ENCODE peak calls at places on chromosomes 11 and 22, in four cellular contexts. I is SK-N-SH, O is WTC11, E is K562. A is an unnamed sample.

GRCh38 chr11:62413060-62413696 is 5.7 kb upstream of the SCGB1A1 start:
- DNase-seq in I (no peak), O (no peak), E (no peak), A (no peak)

GRCh38 chr11:129639300-129639699 is 176.3 kb upstream of the TMEM45B start:
- DNase-seq in I (no peak), O (no peak), E (no peak), A (no peak)

GRCh38 chr11:61980783-61981541 is 13.5 kb upstream of the FTH1 start:
- DNase-seq in I (no peak), O (no peak), E (no peak), A (no peak)

GRCh38 chr11:68269414-68270081 is 2.2 kb downstream of the C11orf24 start:
- DNase-seq in I (no peak), O (no peak), E (peak), A (no peak)

GRCh38 chr22:27833803-27834202 is 32.2 kb upstream of the MN1 start:
- DNase-seq in I (no peak), O (no peak), E (no peak), A (no peak)

GRCh38 chr11:44404323-44404705 is 94.4 kb upstream of the ALX4 start:
- DNase-seq in I (no peak), O (no peak), E (no peak), A (no peak)

GRCh38 chr22:37409557-37409956 is 17.7 kb downstream of the ELFN2 start:
- DNase-seq in I (no peak), O (no peak), E (no peak), A (no peak)

GRCh38 chr11:20070459-20070858 is 89.8 kb downstream of the DBX1 start:
- DNase-seq in I (no peak), O (no peak), E (no peak), A (no peak)

GRCh38 chr22:47015589-47016178 is 253.2 kb downstream of the TBC1D22A start:
- DNase-seq in I (no peak), O (no peak), E (no peak), A (no peak)

GRCh38 chr11:114293201-114293711 is 2.9 kb upstream of the NNMT start:
- DNase-seq in I (no peak), O (no peak), E (no peak), A (no peak)

GRCh38 chr22:18970180-18970947 is 34.3 kb upstream of the PRODH start:
- DNase-seq in I (peak), O (peak), E (peak), A (no peak)

GRCh38 chr11:9852465-9852864 is 188.6 kb downstream of the SWAP70 start:
- DNase-seq in I (no peak), O (no peak), E (no peak), A (no peak)

GRCh38 chr11:7516488-7516887 is 2.7 kb downstream of the PPFIBP2 start:
- DNase-seq in I (no peak), O (no peak), E (no peak), A (no peak)

GRCh38 chr11:44382648-44383240 is 72.8 kb upstream of the ALX4 start:
- DNase-seq in I (no peak), O (no peak), E (no peak), A (no peak)

GRCh38 chr22:31753005-31753633 is 700 bp upstream of the DEPDC5 start:
- DNase-seq in I (peak), O (peak), E (peak), A (peak)

GRCh38 chr11:45145083-45145420 is 1.4 kb upstream of the PRDM11 start:
- DNase-seq in I (no peak), O (no peak), E (no peak), A (no peak)

GRCh38 chr11:7525424-7525823 is 11.6 kb downstream of the PPFIBP2 start:
- DNase-seq in I (no peak), O (no peak), E (no peak), A (no peak)

GRCh38 chr11:111788051-111788450 is 21.9 kb upstream of the PPP2R1B start:
- DNase-seq in I (no peak), O (no peak), E (no peak), A (no peak)

GRCh38 chr22:43841742-43842141 is 20.6 kb downstream of the SULT4A1 start:
- DNase-seq in I (no peak), O (no peak), E (no peak), A (no peak)

GRCh38 chr22:23163665-23164064 is 16.6 kb upstream of the BCR start:
- DNase-seq in I (no peak), O (no peak), E (no peak), A (no peak)

GRCh38 chr11:69908511-69909220 is 89.5 kb upstream of the FGF3 start:
- DNase-seq in I (no peak), O (peak), E (no peak), A (no peak)

GRCh38 chr22:38051261-38051660 is 5.9 kb upstream of the PICK1 start:
- DNase-seq in I (no peak), O (no peak), E (no peak), A (no peak)

GRCh38 chr11:127182586-127183203 is 182.1 kb upstream of the KIRREL3 start:
- DNase-seq in I (peak), O (no peak), E (no peak), A (no peak)

GRCh38 chr11:43638717-43639116 is 41.8 kb upstream of the HSD17B12 start:
- DNase-seq in I (no peak), O (no peak), E (no peak), A (no peak)

GRCh38 chr11:75161506-75161905 is 10.6 kb downstream of the SLCO2B1 start:
- DNase-seq in I (no peak), O (no peak), E (no peak), A (no peak)

GRCh38 chr11:132604446-132604845 is 927.9 kb downstream of the OPCML start:
- DNase-seq in I (no peak), O (no peak), E (no peak), A (no peak)

GRCh38 chr22:29840498-29840897 is 2.4 kb upstream of the ASCC2 start:
- DNase-seq in I (no peak), O (no peak), E (no peak), A (no peak)

GRCh38 chr11:56307836-56308235 is 7.1 kb upstream of the OR8K3 start:
- DNase-seq in I (no peak), O (no peak), E (no peak), A (no peak)

GRCh38 chr11:69249641-69250502 is 44.1 kb upstream of the MYEOV start:
- DNase-seq in I (no peak), O (peak), E (no peak), A (peak)

GRCh38 chr11:16925495-16926065 is 88.6 kb downstream of the PLEKHA7 start:
- DNase-seq in I (peak), O (peak), E (no peak), A (peak)

GRCh38 chr22:32665676-32666075 is 135.8 kb upstream of the TIMP3 start:
- DNase-seq in I (no peak), O (no peak), E (no peak), A (no peak)

GRCh38 chr22:20673341-20674195 is 100.3 kb upstream of the SERPIND1 start:
- DNase-seq in I (no peak), O (no peak), E (no peak), A (no peak)

GRCh38 chr11:109609454-109610185 is 187.6 kb downstream of the C11orf87 start:
- DNase-seq in I (no peak), O (no peak), E (no peak), A (no peak)

GRCh38 chr11:109604506-109604905 is 182.5 kb downstream of the C11orf87 start:
- DNase-seq in I (no peak), O (no peak), E (no peak), A (no peak)

GRCh38 chr11:109606256-109606655 is 184.3 kb downstream of the C11orf87 start:
- DNase-seq in I (no peak), O (no peak), E (no peak), A (no peak)

GRCh38 chr11:109605006-109605405 is 183.0 kb downstream of the C11orf87 start:
- DNase-seq in I (no peak), O (no peak), E (no peak), A (no peak)
- TF ChIP-seq TEAD4 in I (no peak), O (no peak), E (no peak), A (no peak)

DNA sequence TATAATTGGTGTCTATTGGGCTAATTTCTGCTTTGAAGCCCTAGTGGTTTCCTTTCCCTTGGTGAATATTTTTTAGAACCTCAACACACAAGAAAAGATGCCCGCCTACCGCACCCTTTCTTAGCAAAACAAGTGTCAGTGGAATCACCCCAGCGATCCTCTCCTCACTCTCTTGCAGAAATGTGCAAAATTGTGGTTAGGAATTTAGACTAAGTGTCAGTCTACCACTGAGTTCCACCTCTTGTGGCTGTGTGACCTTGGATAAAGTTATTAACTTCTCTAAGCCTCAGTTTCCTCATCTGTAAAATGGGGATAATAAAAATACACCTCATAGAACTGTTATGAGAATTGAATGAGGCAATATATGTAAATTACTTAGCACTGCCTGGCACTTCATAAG is 5.3 kb upstream of the JAML start:
- DNase-seq in I (no peak), O (no peak), E (no peak), A (no peak)
- TF ChIP-seq TEAD4 in I (no peak), O (no peak), E (no peak), A (no peak)

GRCh38 chr11:2077061-2077802 is 62.0 kb downstream of the IGF2 start:
- DNase-seq in I (no peak), O (no peak), E (no peak), A (no peak)

GRCh38 chr11:2074266-2074825 is 64.8 kb downstream of the IGF2 start:
- DNase-seq in I (no peak), O (peak), E (peak), A (peak)

GRCh38 chr11:2071748-2072385 is 67.3 kb downstream of the IGF2 start:
- DNase-seq in I (no peak), O (no peak), E (no peak), A (no peak)

GRCh38 chr11:2076441-2076840 is 62.7 kb downstream of the IGF2 start:
- DNase-seq in I (no peak), O (no peak), E (no peak), A (no peak)

GRCh38 chr11:2072551-2073261 is 66.5 kb downstream of the IGF2 start:
- DNase-seq in I (no peak), O (no peak), E (no peak), A (no peak)
- TF ChIP-seq TEAD4 in I (no peak), O (no peak), E (no peak), A (no peak)

GRCh38 chr22:45265546-45265945 is 19.2 kb upstream of the UPK3A start:
- DNase-seq in I (no peak), O (no peak), E (no peak), A (no peak)

GRCh38 chr22:45262195-45262930 is 21.7 kb upstream of the KIAA0930 start:
- DNase-seq in I (no peak), O (no peak), E (no peak), A (no peak)

GRCh38 chr22:45263790-45264269 is 20.9 kb upstream of the UPK3A start:
- DNase-seq in I (peak), O (peak), E (peak), A (peak)

GRCh38 chr22:45261407-45262088 is 20.9 kb upstream of the KIAA0930 start:
- DNase-seq in I (no peak), O (no peak), E (no peak), A (no peak)

GRCh38 chr22:45262931-45263789 is 21.6 kb upstream of the UPK3A start:
- DNase-seq in I (no peak), O (no peak), E (no peak), A (no peak)
- TF ChIP-seq TEAD4 in I (no peak), O (no peak), E (no peak), A (no peak)

GRCh38 chr22:39594411-39594810 is 23.9 kb downstream of the CACNA1I start:
- DNase-seq in I (no peak), O (no peak), E (no peak), A (no peak)

GRCh38 chr22:39593061-39593930 is 22.7 kb downstream of the CACNA1I start:
- DNase-seq in I (no peak), O (no peak), E (no peak), A (no peak)

GRCh38 chr22:39593931-39594285 is 23.4 kb downstream of the CACNA1I start:
- DNase-seq in I (no peak), O (no peak), E (no peak), A (no peak)

GRCh38 chr22:39592104-39593060 is 21.8 kb downstream of the CACNA1I start:
- DNase-seq in I (peak), O (no peak), E (no peak), A (no peak)

DNA sequence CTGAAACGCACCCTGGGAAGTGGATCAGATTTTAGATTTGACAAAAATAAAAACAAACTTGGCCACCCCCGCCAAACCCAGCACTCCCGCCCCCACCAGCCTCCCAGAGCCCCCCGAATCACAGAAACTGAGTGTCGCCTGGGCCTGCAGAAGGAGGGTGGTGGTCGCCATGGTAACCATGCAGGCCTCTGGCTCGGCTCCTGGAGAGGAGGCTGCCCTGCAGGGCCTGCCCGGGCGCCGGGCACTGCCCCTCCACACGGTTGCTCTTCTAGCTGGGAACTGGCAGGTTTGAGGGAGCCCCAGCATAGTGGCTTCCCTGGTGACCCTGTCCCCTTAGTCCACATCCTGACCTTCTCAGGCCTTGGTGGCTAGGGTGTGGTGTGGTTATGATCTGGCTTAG is 19.3 kb downstream of the CACNA1I start:
- DNase-seq in I (peak), O (no peak), E (no peak), A (no peak)
- TF ChIP-seq TEAD4 in I (no peak), O (no peak), E (no peak), A (no peak)

DNA sequence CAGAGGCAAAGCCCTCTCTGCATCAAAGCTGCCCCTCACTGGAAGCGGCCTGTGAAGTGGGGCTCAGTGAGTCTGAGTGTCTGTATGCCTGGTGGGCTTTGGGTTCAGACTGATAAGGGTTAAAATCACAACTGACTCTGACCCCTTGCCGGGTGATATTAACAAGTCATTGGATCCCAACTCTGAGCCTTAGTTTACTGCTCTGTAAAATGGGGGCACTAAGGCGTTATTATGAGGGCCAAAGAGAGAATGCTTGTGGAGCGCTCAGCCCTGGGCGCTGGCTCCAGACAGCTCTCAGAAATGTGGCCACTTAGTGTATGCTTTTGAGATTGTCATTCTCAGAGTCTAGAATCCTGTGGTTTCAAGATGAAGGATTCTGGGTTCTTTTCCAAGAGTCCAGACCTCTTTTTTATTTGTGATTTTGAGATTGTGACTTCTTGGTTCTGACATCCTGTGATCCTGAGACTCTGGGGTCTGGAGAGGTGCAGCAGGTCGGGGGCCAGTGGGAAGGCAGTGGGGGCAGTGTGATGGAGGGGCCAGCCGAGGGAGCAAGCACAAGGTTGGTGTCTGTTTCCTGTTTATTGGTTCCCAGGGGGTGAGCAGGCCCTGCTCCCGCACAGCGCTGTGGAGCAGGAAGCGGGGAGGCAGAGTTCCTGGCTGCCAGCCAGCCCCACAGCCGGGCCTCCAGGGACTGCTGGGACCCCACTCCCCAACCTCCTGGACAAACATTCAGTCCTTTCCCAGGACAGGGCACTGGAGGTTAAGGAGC is 13.4 kb downstream of the ARHGEF17 start:
- DNase-seq in I (peak), O (no peak), E (no peak), A (no peak)
- TF ChIP-seq TEAD4 in I (no peak), O (no peak), E (no peak), A (no peak)

GRCh38 chr22:50216161-50216683 is 15.4 kb downstream of the SELENOO start:
- DNase-seq in I (no peak), O (no peak), E (no peak), A (no peak)

GRCh38 chr22:50218996-50219727 is 18.4 kb downstream of the SELENOO start:
- DNase-seq in I (peak), O (peak), E (peak), A (peak)

GRCh38 chr22:50218153-50218995 is 17.6 kb downstream of the SELENOO start:
- DNase-seq in I (no peak), O (no peak), E (no peak), A (no peak)

GRCh38 chr22:50216684-50217520 is 16.1 kb downstream of the SELENOO start:
- DNase-seq in I (no peak), O (no peak), E (no peak), A (no peak)

DNA sequence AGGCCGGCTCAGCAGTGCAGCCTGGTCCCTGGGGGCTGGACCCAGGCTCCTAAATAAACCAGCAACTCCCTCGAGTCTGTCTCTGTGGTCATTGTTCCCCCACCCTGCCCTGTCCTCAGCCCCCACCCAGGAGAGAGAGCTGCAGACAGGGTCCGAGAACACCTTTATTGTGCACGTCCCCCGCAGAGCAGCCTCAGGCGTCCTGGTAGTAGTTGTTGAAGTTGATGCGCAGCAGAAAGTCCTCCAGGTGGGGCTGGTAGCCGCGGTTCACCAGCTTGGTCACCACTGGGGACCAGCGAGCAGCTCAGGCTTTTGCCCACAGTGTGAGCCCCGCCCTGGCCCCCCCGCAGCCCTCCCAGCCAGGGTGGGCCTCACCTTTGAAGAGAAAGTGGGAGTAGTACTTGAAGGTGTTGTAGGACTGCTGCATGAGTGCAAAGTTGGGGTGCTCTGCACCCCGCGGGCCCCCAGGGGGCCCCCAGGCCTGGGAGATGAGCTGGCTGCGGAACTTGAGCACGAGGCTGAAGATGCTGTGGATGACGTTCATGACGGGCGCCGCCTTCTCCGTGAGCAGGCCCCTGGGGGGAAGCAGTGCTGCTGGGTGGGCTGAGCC is 16.8 kb downstream of the SELENOO start:
- DNase-seq in I (no peak), O (no peak), E (no peak), A (peak)
- TF ChIP-seq TEAD4 in I (no peak), O (no peak), E (no peak), A (no peak)

DNA sequence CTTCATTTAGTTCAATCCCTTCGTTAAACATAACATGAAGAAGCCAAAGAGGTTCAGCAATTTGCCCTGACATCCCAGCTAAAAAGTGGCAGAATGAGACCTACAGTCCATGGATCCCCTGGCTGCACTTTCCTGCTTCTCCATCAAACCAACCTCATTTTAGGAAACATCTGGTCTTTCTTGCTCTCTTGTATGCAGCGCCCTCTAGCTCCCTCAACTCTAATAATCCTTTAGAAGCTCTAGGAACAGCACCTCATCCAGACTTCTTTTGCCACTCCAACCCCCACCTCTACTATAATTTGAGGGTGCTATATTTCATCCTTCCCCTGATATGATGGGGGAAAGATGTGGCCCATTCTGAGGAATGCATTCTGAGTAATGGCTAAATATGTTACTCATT is 7.4 kb downstream of the CNTF start:
- DNase-seq in I (peak), O (no peak), E (peak), A (no peak)
- TF ChIP-seq TEAD4 in I (no peak), O (no peak), E (no peak), A (no peak)

GRCh38 chr11:101442936-101443521 is 140.8 kb downstream of the TRPC6 start:
- DNase-seq in I (no peak), O (no peak), E (no peak), A (no peak)
- TF ChIP-seq TEAD4 in I (no peak), O (no peak), E (no peak), A (no peak)